ENCODE peak calls at places on chromosomes 5 and 9, in four cellular contexts. One of them, this sample, is unnamed.

GRCh38 chr5:171953860-171954701 is 52.4 kb downstream of the FBXW11 start:
- DNase-seq in K562: peak
- DNase-seq in GM12878: no peak
- DNase-seq in HepG2: peak
- DNase-seq in this sample: no peak

GRCh38 chr5:60293518-60293917 is 400.0 kb upstream of the PDE4D start:
- DNase-seq in GM12878: no peak
- DNase-seq in K562: no peak
- DNase-seq in HepG2: no peak
- DNase-seq in this sample: no peak

GRCh38 chr9:111178361-111179043 is 140.2 kb upstream of the LPAR1 start:
- DNase-seq in K562: no peak
- DNase-seq in HepG2: no peak
- DNase-seq in GM12878: no peak
- DNase-seq in this sample: no peak

GRCh38 chr9:19552693-19553092 is 143.9 kb downstream of the ACER2 start:
- DNase-seq in GM12878: no peak
- DNase-seq in HepG2: no peak
- DNase-seq in K562: no peak
- DNase-seq in this sample: no peak

GRCh38 chr5:139725073-139725830 is 70.4 kb upstream of the PSD2 start:
- DNase-seq in HepG2: peak
- DNase-seq in K562: peak
- DNase-seq in GM12878: no peak
- DNase-seq in this sample: no peak

GRCh38 chr9:21576331-21577189 is 94.4 kb upstream of the IFNE start:
- DNase-seq in K562: no peak
- DNase-seq in HepG2: peak
- DNase-seq in GM12878: peak
- DNase-seq in this sample: no peak

GRCh38 chr5:11609570-11610322 is 294.5 kb downstream of the CTNND2 start:
- DNase-seq in GM12878: no peak
- DNase-seq in K562: no peak
- DNase-seq in HepG2: no peak
- DNase-seq in this sample: no peak

GRCh38 chr5:142215915-142216681 is 107.5 kb downstream of the NDFIP1 start:
- DNase-seq in K562: no peak
- DNase-seq in HepG2: peak
- DNase-seq in GM12878: no peak
- DNase-seq in this sample: no peak

GRCh38 chr9:110371411-110372013 is 33.8 kb upstream of the TXNDC8 start:
- DNase-seq in K562: peak
- DNase-seq in HepG2: no peak
- DNase-seq in GM12878: no peak
- DNase-seq in this sample: no peak

GRCh38 chr5:53253421-53253871 is 143.9 kb upstream of the MOCS2 start:
- DNase-seq in GM12878: no peak
- DNase-seq in HepG2: no peak
- DNase-seq in K562: peak
- DNase-seq in this sample: no peak

GRCh38 chr5:179373961-179374505 is 28.8 kb upstream of the ADAMTS2 start:
- DNase-seq in GM12878: no peak
- DNase-seq in K562: no peak
- DNase-seq in HepG2: no peak
- DNase-seq in this sample: no peak

GRCh38 chr9:130522233-130522808 is 57.1 kb upstream of the FUBP3 start:
- DNase-seq in K562: peak
- DNase-seq in HepG2: no peak
- DNase-seq in GM12878: no peak
- DNase-seq in this sample: no peak

GRCh38 chr9:25716220-25716872 is 38.1 kb upstream of the TUSC1 start:
- DNase-seq in HepG2: peak
- DNase-seq in GM12878: no peak
- DNase-seq in K562: no peak
- DNase-seq in this sample: peak

GRCh38 chr5:100647461-100648230 is 112.5 kb downstream of the FAM174A start:
- DNase-seq in GM12878: no peak
- DNase-seq in K562: peak
- DNase-seq in HepG2: no peak
- DNase-seq in this sample: peak

GRCh38 chr9:34376596-34377401 is at the start of gene MYORG:
- DNase-seq in GM12878: peak
- DNase-seq in K562: peak
- DNase-seq in HepG2: peak
- DNase-seq in this sample: peak

GRCh38 chr5:76724871-76725270 is 8.9 kb downstream of the F2R start:
- DNase-seq in HepG2: peak
- DNase-seq in GM12878: no peak
- DNase-seq in K562: no peak
- DNase-seq in this sample: no peak

GRCh38 chr5:36383942-36384341 is 82.2 kb upstream of the RANBP3L start:
- DNase-seq in K562: no peak
- DNase-seq in HepG2: no peak
- DNase-seq in GM12878: no peak
- DNase-seq in this sample: no peak

GRCh38 chr9:107332883-107333282 is 49.8 kb downstream of the RAD23B start:
- DNase-seq in HepG2: no peak
- DNase-seq in GM12878: no peak
- DNase-seq in K562: no peak
- DNase-seq in this sample: no peak

GRCh38 chr5:151670953-151671636 is 15.6 kb downstream of the SPARC start:
- DNase-seq in GM12878: no peak
- DNase-seq in HepG2: no peak
- DNase-seq in K562: no peak
- DNase-seq in this sample: no peak

GRCh38 chr9:118734696-118735095 is 634.5 kb downstream of the BRINP1 start:
- DNase-seq in K562: no peak
- DNase-seq in GM12878: no peak
- DNase-seq in HepG2: no peak
- DNase-seq in this sample: no peak

GRCh38 chr9:137183980-137184595 is 4.3 kb downstream of the ANAPC2 start:
- DNase-seq in K562: no peak
- DNase-seq in HepG2: no peak
- DNase-seq in GM12878: no peak
- DNase-seq in this sample: no peak

GRCh38 chr9:95857122-95857521 is 18.4 kb upstream of the ERCC6L2 start:
- DNase-seq in K562: peak
- DNase-seq in HepG2: peak
- DNase-seq in GM12878: no peak
- DNase-seq in this sample: no peak

GRCh38 chr5:80251636-80252035 is 4.2 kb downstream of the SERINC5 start:
- DNase-seq in K562: no peak
- DNase-seq in HepG2: no peak
- DNase-seq in GM12878: no peak
- DNase-seq in this sample: no peak

GRCh38 chr5:141192110-141192725 is at the start of gene PCDHB10:
- DNase-seq in K562: peak
- DNase-seq in HepG2: peak
- DNase-seq in GM12878: no peak
- DNase-seq in this sample: peak

GRCh38 chr5:32869216-32869615 is 158.1 kb downstream of the NPR3 start:
- DNase-seq in GM12878: no peak
- DNase-seq in K562: no peak
- DNase-seq in HepG2: no peak
- DNase-seq in this sample: no peak

GRCh38 chr5:133924221-133924920 is 44.1 kb downstream of the C5orf15 start:
- DNase-seq in K562: no peak
- DNase-seq in GM12878: no peak
- DNase-seq in HepG2: no peak
- DNase-seq in this sample: no peak

GRCh38 chr9:125949247-125949646 is 202.1 kb downstream of the PBX3 start:
- DNase-seq in GM12878: no peak
- DNase-seq in K562: no peak
- DNase-seq in HepG2: no peak
- DNase-seq in this sample: no peak

GRCh38 chr9:14865206-14865605 is 45.0 kb downstream of the FREM1 start:
- DNase-seq in K562: no peak
- DNase-seq in GM12878: no peak
- DNase-seq in HepG2: no peak
- DNase-seq in this sample: no peak

GRCh38 chr9:133653638-133654037 is 17.5 kb downstream of the DBH start:
- DNase-seq in K562: no peak
- DNase-seq in GM12878: no peak
- DNase-seq in HepG2: no peak
- DNase-seq in this sample: no peak

GRCh38 chr9:35716236-35716635 is 15.8 kb downstream of the TLN1 start:
- DNase-seq in K562: no peak
- DNase-seq in HepG2: no peak
- DNase-seq in GM12878: no peak
- DNase-seq in this sample: no peak

GRCh38 chr5:151104795-151105194 is 24.0 kb upstream of the TNIP1 start:
- DNase-seq in K562: no peak
- DNase-seq in HepG2: peak
- DNase-seq in GM12878: no peak
- DNase-seq in this sample: no peak

GRCh38 chr9:114112325-114112724 is 13.2 kb upstream of the KIF12 start:
- DNase-seq in GM12878: no peak
- DNase-seq in K562: no peak
- DNase-seq in HepG2: no peak
- DNase-seq in this sample: no peak

GRCh38 chr5:74643160-74643562 is 2.6 kb upstream of the ENC1 start:
- DNase-seq in HepG2: peak
- DNase-seq in GM12878: no peak
- DNase-seq in K562: peak
- DNase-seq in this sample: no peak

DNA sequence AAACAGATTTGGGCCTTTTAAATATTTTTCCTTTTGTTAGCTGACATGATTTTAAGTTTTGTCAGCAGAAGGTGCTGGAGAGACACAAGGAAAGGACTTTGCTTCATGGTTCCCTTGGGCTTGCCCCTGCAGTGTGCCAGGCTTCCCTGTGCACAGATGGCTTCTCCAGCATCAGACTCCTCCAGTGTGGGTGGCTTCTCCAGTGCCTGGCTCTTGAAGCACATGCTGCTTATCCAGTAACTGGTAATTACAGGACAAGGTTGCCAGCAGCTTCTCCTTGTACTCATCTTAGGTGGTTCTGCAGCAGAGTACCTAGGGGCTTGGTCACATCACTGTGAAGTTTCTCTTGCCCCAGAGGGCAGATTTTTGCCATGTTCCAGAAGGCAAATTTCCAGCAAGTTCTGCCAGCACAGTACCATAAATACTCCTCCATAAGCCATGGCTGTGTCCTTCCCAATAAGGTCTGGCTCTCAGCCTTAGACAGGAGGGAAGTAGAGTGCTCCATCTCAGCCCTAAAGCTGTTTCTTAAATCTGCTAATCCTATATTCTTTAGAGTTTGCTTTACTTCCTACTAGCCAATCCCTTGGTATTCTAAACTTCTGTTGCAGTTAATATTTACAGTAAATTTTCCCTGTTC is 62.4 kb downstream of the PJA2 start:
- DNase-seq in HepG2: no peak
- DNase-seq in K562: no peak
- DNase-seq in GM12878: no peak
- DNase-seq in this sample: no peak
- TF ChIP-seq BHLHE40 in HepG2: no peak
- TF ChIP-seq BHLHE40 in K562: no peak
- TF ChIP-seq BHLHE40 in GM12878: no peak
- TF ChIP-seq BHLHE40 in this sample: no peak

GRCh38 chr5:106020889-106021288 is 1649.8 kb downstream of the EFNA5 start:
- DNase-seq in K562: no peak
- DNase-seq in GM12878: no peak
- DNase-seq in HepG2: no peak
- DNase-seq in this sample: no peak
- TF ChIP-seq FOXK2 in K562: no peak
- TF ChIP-seq FOXK2 in GM12878: no peak
- TF ChIP-seq FOXK2 in HepG2: no peak
- TF ChIP-seq FOXK2 in this sample: no peak

DNA sequence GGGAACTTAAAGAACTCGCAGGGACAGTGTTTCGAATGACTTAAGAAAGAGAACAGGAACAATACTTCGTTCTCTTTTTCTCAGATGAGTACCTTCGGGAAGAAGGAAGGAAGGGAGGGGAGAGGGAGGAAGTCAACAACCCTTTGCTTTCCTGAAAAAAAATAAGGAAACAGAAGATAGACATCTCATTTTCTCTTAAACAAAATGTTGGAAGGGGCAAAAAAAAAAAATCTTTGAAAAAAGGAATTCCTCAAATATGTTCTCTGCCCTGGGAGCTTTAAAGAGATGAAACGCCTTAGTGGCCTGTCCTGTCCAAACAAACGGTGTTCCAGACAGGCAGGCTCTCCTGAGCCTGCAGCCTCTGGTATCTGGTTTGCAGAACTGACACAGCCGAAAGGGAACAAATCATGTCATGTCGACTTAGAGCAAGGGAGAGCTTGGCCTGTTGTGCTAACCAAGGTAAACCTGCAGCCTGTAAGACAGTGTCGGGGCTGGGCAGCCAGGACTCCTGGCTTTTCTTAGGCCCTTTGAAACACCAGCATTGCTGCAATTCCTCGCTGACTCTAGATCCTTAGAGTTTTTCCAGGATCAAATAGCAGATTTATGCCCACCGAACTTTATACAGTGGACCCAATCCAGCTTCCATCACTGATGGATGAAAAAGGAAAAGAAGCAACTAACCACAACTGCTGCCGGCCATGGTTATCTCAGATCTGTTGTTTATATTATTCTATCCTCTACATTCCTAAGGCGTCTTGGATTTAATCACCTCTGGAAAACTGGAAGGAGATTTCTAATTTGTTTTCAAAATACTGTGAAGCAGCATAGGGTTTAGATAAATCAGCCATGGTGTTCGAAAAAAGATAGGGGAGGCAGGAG is at the start of gene ZNF366:
- DNase-seq in K562: no peak
- DNase-seq in HepG2: no peak
- DNase-seq in GM12878: no peak
- DNase-seq in this sample: no peak
- TF ChIP-seq TARDBP in K562: no peak
- TF ChIP-seq TARDBP in HepG2: no peak
- TF ChIP-seq TARDBP in GM12878: no peak
- TF ChIP-seq TARDBP in this sample: no peak

GRCh38 chr5:2455878-2456277 is 295.6 kb downstream of the IRX2 start:
- DNase-seq in K562: no peak
- DNase-seq in HepG2: no peak
- DNase-seq in GM12878: no peak
- DNase-seq in this sample: no peak
- TF ChIP-seq BHLHE40 in K562: no peak
- TF ChIP-seq BHLHE40 in HepG2: no peak
- TF ChIP-seq BHLHE40 in GM12878: no peak
- TF ChIP-seq BHLHE40 in this sample: no peak